ENCODE peak calls at places on chromosome 1, in seven cellular contexts. One of them, this sample, is unnamed.

GRCh38 chr1:160429702-160430535 is 29.6 kb downstream of the VANGL2 start:
- DNase-seq in dermis microvascular lymphatic vessel endothelial cell: no peak
- DNase-seq in activated CD8-positive, alpha-beta memory T cell treated with anti-CD3 and anti-CD28 coated beads for 48 hours: no peak
- DNase-seq in BE2C: no peak
- DNase-seq in dorsolateral prefrontal cortex: no peak
- DNase-seq in PC-3: no peak
- DNase-seq in activated T-cell treated with anti-CD3 and anti-CD28 coated beads for 24 hours: no peak
- DNase-seq in this sample: no peak

GRCh38 chr1:8437286-8437685 is 119.4 kb downstream of the SLC45A1 start:
- DNase-seq in activated T-cell treated with anti-CD3 and anti-CD28 coated beads for 24 hours: no peak
- DNase-seq in PC-3: no peak
- DNase-seq in activated CD8-positive, alpha-beta memory T cell treated with anti-CD3 and anti-CD28 coated beads for 48 hours: no peak
- DNase-seq in dermis microvascular lymphatic vessel endothelial cell: no peak
- DNase-seq in dorsolateral prefrontal cortex: no peak
- DNase-seq in BE2C: no peak
- DNase-seq in this sample: no peak

GRCh38 chr1:217614319-217614718 is 16.6 kb downstream of the GPATCH2 start:
- DNase-seq in BE2C: no peak
- DNase-seq in PC-3: no peak
- DNase-seq in dorsolateral prefrontal cortex: no peak
- DNase-seq in activated CD8-positive, alpha-beta memory T cell treated with anti-CD3 and anti-CD28 coated beads for 48 hours: no peak
- DNase-seq in dermis microvascular lymphatic vessel endothelial cell: no peak
- DNase-seq in activated T-cell treated with anti-CD3 and anti-CD28 coated beads for 24 hours: no peak
- DNase-seq in this sample: no peak

GRCh38 chr1:201028473-201028889 is 5.0 kb upstream of the KIF21B start:
- DNase-seq in BE2C: no peak
- DNase-seq in activated CD8-positive, alpha-beta memory T cell treated with anti-CD3 and anti-CD28 coated beads for 48 hours: no peak
- DNase-seq in dorsolateral prefrontal cortex: no peak
- DNase-seq in activated T-cell treated with anti-CD3 and anti-CD28 coated beads for 24 hours: no peak
- DNase-seq in dermis microvascular lymphatic vessel endothelial cell: peak
- DNase-seq in PC-3: no peak
- DNase-seq in this sample: no peak

GRCh38 chr1:167136191-167136614 is 42.3 kb downstream of the STYXL2 start:
- DNase-seq in activated CD8-positive, alpha-beta memory T cell treated with anti-CD3 and anti-CD28 coated beads for 48 hours: no peak
- DNase-seq in dermis microvascular lymphatic vessel endothelial cell: no peak
- DNase-seq in BE2C: peak
- DNase-seq in activated T-cell treated with anti-CD3 and anti-CD28 coated beads for 24 hours: no peak
- DNase-seq in dorsolateral prefrontal cortex: no peak
- DNase-seq in PC-3: peak
- DNase-seq in this sample: peak

GRCh38 chr1:228006034-228006792 is 585 bp upstream of the WNT3A start:
- DNase-seq in PC-3: no peak
- DNase-seq in dorsolateral prefrontal cortex: peak
- DNase-seq in activated T-cell treated with anti-CD3 and anti-CD28 coated beads for 24 hours: no peak
- DNase-seq in dermis microvascular lymphatic vessel endothelial cell: no peak
- DNase-seq in BE2C: no peak
- DNase-seq in activated CD8-positive, alpha-beta memory T cell treated with anti-CD3 and anti-CD28 coated beads for 48 hours: no peak
- DNase-seq in this sample: no peak

GRCh38 chr1:156427858-156428257 is 58.8 kb downstream of the RHBG start:
- DNase-seq in BE2C: no peak
- DNase-seq in activated T-cell treated with anti-CD3 and anti-CD28 coated beads for 24 hours: no peak
- DNase-seq in dorsolateral prefrontal cortex: no peak
- DNase-seq in PC-3: no peak
- DNase-seq in dermis microvascular lymphatic vessel endothelial cell: no peak
- DNase-seq in activated CD8-positive, alpha-beta memory T cell treated with anti-CD3 and anti-CD28 coated beads for 48 hours: no peak
- DNase-seq in this sample: no peak

GRCh38 chr1:11671544-11672286 is 7.7 kb downstream of the FBXO6 start:
- DNase-seq in dermis microvascular lymphatic vessel endothelial cell: no peak
- DNase-seq in activated CD8-positive, alpha-beta memory T cell treated with anti-CD3 and anti-CD28 coated beads for 48 hours: no peak
- DNase-seq in dorsolateral prefrontal cortex: no peak
- DNase-seq in activated T-cell treated with anti-CD3 and anti-CD28 coated beads for 24 hours: no peak
- DNase-seq in PC-3: no peak
- DNase-seq in BE2C: no peak
- DNase-seq in this sample: no peak

GRCh38 chr1:108692724-108693655 is 880 bp downstream of the PRPF38B start:
- DNase-seq in dermis microvascular lymphatic vessel endothelial cell: peak
- DNase-seq in activated T-cell treated with anti-CD3 and anti-CD28 coated beads for 24 hours: peak
- DNase-seq in activated CD8-positive, alpha-beta memory T cell treated with anti-CD3 and anti-CD28 coated beads for 48 hours: no peak
- DNase-seq in BE2C: peak
- DNase-seq in PC-3: peak
- DNase-seq in dorsolateral prefrontal cortex: no peak
- DNase-seq in this sample: peak